ENCODE peak calls at places on chromosomes 13 and 19, in nine cellular contexts. R is GM23338, E is PC-3, K is OCI-LY7, A is HCT116, M is SK-N-SH, X is hepatocyte, O is neural progenitor cell, F is MM.1S. P is an unnamed sample.

GRCh38 chr19:36140289-36141038 is 598 bp downstream of the CAPNS1 start:
- DNase-seq in A (no peak), K (peak), X (peak), O (peak), M (peak), E (peak), R (peak), F (peak), P (peak)

GRCh38 chr13:105569816-105570215 is 965.6 kb downstream of the EFNB2 start:
- DNase-seq in F (no peak), O (no peak), X (no peak), A (no peak), R (no peak), M (peak), K (no peak), E (no peak), P (no peak)

GRCh38 chr19:12974301-12975220 is 5.2 kb downstream of the DAND5 start:
- DNase-seq in R (no peak), X (no peak), A (no peak), M (peak), E (no peak), O (no peak), K (no peak), F (no peak), P (peak)

GRCh38 chr19:29193116-29193515 is 19.8 kb downstream of the UQCRFS1 start:
- DNase-seq in E (no peak), O (no peak), F (no peak), X (no peak), R (no peak), K (no peak), M (no peak), A (no peak), P (no peak)

GRCh38 chr19:49555600-49556411 is 24.6 kb downstream of the NOSIP start:
- DNase-seq in F (no peak), E (peak), O (peak), X (peak), K (peak), A (peak), R (peak), M (peak), P (peak)

GRCh38 chr19:1553415-1553814 is 14.7 kb downstream of the MEX3D start:
- DNase-seq in E (no peak), F (no peak), R (no peak), X (no peak), M (no peak), K (no peak), O (no peak), A (no peak), P (no peak)

GRCh38 chr13:19984430-19985218 is 26.1 kb downstream of the ZMYM2 start:
- DNase-seq in K (peak), R (peak), M (peak), E (peak), X (peak), O (peak), A (peak), F (peak), P (peak)

GRCh38 chr13:71218960-71219359 is 648.0 kb downstream of the DACH1 start:
- DNase-seq in O (peak), F (no peak), E (peak), M (peak), X (peak), R (peak), K (peak), A (no peak), P (no peak)

GRCh38 chr13:25249001-25249543 is 38.2 kb downstream of the MTMR6 start:
- DNase-seq in F (no peak), K (peak), A (no peak), R (peak), M (peak), E (peak), X (peak), O (peak), P (peak)

GRCh38 chr13:39612023-39612637 is 9.1 kb upstream of the LHFPL6 start:
- DNase-seq in E (peak), A (peak), K (peak), R (peak), X (peak), F (peak), O (peak), M (peak), P (peak)

GRCh38 chr19:17402982-17403855 is 2.2 kb downstream of the BST2 start:
- DNase-seq in O (peak), F (no peak), X (peak), A (no peak), R (peak), K (peak), E (no peak), M (peak), P (peak)

GRCh38 chr19:40578442-40578908 is 1.8 kb downstream of the SHKBP1 start:
- DNase-seq in X (no peak), K (peak), F (no peak), O (peak), R (peak), M (peak), E (peak), A (no peak), P (peak)

GRCh38 chr19:49441210-49441959 is at the start of gene SLC17A7:
- DNase-seq in O (peak), R (peak), A (no peak), E (peak), X (peak), M (peak), K (peak), F (no peak), P (peak)

GRCh38 chr19:58033741-58034475 is at the start of gene ZSCAN1:
- DNase-seq in F (no peak), A (no peak), R (peak), K (no peak), E (no peak), O (peak), X (peak), M (peak), P (peak)

GRCh38 chr19:2887391-2887914 is 13.3 kb upstream of the ZNF57 start:
- DNase-seq in K (peak), X (peak), M (peak), F (peak), R (peak), O (peak), A (peak), E (peak), P (peak)

GRCh38 chr13:20263393-20264044 is 31.4 kb upstream of the GJB6 start:
- DNase-seq in E (no peak), F (no peak), X (peak), M (no peak), K (no peak), O (no peak), A (no peak), R (no peak), P (no peak)

GRCh38 chr19:29795461-29795860 is 16.3 kb upstream of the CCNE1 start:
- DNase-seq in M (no peak), R (no peak), A (no peak), X (no peak), K (no peak), F (no peak), E (no peak), O (no peak), P (no peak)

GRCh38 chr19:18156841-18157464 is 4.0 kb downstream of the PIK3R2 start:
- DNase-seq in O (no peak), F (no peak), E (peak), M (peak), X (peak), K (no peak), R (no peak), A (peak), P (peak)

GRCh38 chr19:45130236-45130635 is 30.5 kb downstream of the NKPD1 start:
- DNase-seq in F (no peak), O (no peak), E (no peak), X (no peak), M (no peak), K (no peak), A (no peak), R (no peak), P (no peak)

GRCh38 chr19:632228-633067 is 889 bp downstream of the POLRMT start:
- DNase-seq in A (no peak), M (peak), O (peak), E (peak), X (peak), K (peak), R (peak), F (peak), P (peak)

DNA sequence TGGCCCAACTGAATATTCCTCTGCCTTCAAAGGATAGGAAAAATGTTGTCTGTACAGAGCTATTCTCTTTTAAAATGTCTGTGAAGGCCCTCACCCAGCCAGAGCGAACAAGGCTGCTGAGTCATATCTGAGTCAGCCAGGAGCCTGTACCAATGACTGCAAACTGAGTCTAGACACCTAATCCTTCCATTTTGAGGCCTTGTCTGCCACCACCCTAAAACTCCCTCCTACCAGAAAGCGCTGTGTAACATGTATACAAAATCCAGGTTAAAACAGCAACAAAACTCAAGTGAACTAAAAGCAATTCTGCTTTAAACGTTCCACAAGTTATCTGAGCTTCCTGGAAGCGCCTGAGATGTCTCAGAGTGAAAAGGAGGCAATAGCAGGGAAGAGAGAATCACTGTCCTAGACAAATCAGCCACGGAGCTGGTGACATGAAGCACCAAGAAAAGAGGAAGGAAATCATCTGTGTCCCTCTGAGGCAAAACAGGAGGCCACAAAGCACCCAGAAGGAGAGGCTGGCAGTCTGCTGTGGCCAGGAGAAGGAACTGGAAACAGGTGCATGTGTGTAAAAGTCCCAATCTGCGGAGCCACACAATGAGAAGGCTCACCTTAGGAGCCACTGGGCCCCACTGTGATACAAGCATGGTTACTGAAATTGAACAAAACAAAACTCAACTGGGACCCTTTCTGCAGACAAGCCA is 10.2 kb downstream of the DHRS12 start:
- DNase-seq in K (peak), A (peak), M (no peak), R (no peak), O (no peak), E (peak), F (no peak), X (peak), P (peak)
- TF ChIP-seq EZH2phosphoT487 in K (no peak), A (no peak), M (no peak), R (no peak), O (no peak), E (no peak), F (no peak), X (no peak), P (no peak)

GRCh38 chr13:111031531-111031961 is 83.6 kb upstream of the ARHGEF7 start:
- DNase-seq in X (no peak), E (peak), A (no peak), O (no peak), F (no peak), R (no peak), K (no peak), M (no peak), P (peak)
- H3K4me2 ChIP-seq in X (no peak), E (peak), A (peak), O (no peak), F (no peak), R (no peak), K (no peak), M (no peak), P (peak)

DNA sequence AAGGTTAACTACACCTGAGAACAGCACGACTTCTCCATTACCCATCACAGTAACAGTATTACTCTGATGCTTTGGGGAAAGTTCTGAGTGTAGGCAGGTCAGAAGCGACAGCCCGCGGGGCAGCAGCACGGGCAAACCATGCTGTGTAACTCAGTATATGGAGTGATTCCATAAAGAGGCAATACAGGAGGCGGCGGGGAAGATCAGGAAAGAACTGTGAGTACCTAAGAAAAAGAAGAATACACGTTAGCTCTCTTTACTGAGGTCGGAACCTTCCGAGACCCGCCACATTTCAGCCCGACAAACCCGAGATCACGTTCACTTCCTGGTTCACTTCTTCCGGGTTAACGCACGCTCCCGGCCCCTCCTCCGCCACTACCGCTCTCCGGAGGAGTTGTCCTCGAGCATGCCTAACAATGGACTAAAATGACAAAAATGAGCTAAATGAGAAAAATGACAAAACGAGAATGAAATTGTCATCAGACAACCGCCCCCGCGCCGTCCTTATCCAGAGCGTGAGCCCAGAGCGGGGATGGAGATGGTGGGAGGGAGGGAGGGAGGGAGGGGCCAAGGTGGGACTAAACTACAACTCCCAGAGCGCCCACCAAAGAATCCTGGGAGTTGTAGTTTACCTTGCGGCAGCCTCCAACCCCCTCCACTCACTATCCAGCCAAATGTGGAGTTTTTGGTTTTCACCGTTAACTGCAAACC is at the start of gene MTRF1:
- DNase-seq in R (peak), O (peak), M (peak), F (peak), A (peak), E (peak), X (peak), K (peak), P (peak)
- TF ChIP-seq EZH2phosphoT487 in R (no peak), O (no peak), M (no peak), F (no peak), A (no peak), E (no peak), X (no peak), K (no peak), P (no peak)

DNA sequence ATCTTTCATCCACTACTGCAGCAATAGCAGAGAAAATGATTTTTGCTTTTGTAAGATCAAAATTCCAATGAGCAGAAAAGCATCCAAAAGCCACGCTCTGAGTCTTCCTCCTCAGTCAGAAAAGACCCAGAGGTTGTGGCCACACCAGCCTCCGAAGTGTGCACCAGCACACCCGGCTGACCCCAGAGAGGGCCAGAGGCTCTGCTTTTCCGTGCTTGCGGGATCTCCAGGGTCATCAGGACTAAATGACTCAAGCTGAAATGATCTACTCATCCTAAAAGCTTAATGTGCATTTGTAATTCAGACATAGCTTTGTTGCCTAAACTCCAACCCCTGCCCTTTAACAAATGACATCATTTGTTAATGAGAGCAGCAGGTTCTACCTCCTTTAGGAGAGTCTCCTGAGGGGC is 16.5 kb downstream of the RXFP2 start:
- DNase-seq in K (no peak), R (no peak), A (no peak), F (no peak), X (no peak), M (no peak), E (no peak), O (no peak), P (peak)
- H3K4me2 ChIP-seq in K (no peak), R (no peak), A (no peak), F (no peak), X (no peak), M (peak), E (no peak), O (no peak), P (peak)

GRCh38 chr19:9966448-9966847 is 30.1 kb upstream of the OLFM2 start:
- DNase-seq in M (peak), A (no peak), F (no peak), E (no peak), R (peak), O (peak), K (no peak), X (no peak), P (no peak)
- TF ChIP-seq EZH2phosphoT487 in M (no peak), A (no peak), F (no peak), E (no peak), R (no peak), O (no peak), K (no peak), X (no peak), P (no peak)

DNA sequence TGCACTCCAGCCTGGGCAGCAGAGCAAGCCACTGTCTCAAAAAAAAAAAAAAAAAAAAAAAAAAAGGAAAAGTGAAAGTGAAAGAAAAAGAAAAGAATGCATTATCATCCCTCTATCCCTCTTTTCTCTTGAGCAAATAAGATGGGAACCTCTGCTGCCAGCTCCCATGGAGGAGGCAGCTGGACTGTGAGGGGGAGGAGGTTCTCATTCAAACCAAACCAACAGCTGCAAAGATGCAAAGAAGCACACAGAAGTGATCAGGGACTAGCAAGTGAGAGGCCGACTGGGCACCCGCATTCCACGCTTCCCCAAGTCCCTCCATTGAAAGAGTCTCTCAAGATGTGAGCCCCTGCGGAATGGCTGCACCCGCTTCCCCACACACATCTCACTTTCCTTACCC is 63.5 kb downstream of the TSHZ3 start:
- DNase-seq in O (peak), F (no peak), K (no peak), E (no peak), R (no peak), X (no peak), A (no peak), M (no peak), P (peak)
- H3K4me2 ChIP-seq in O (no peak), F (peak), K (no peak), E (no peak), R (no peak), X (no peak), A (no peak), M (peak), P (peak)

DNA sequence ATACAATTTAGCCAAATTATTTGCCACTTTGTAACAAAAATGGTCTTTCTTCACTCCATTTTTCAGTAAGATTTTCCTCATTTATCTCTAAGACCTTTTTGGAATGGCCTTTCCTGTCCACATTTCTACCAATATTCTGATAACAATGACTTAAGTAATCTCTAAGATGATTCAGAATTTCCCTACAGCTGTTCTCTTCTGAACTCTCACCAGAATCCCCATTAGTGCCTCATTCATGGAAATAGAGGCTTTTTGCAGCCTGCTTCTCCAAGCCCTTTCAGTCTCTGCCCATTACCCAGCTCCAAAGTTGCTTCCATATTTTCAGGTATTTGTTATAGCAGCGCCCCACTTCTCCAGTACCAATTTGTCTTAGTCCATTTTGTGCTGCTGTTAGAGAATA is 867.0 kb downstream of the GPC5 start:
- DNase-seq in R (no peak), O (no peak), X (no peak), E (no peak), F (no peak), M (no peak), A (no peak), K (no peak), P (no peak)
- TF ChIP-seq EZH2phosphoT487 in R (no peak), O (no peak), X (no peak), E (no peak), F (no peak), M (no peak), A (no peak), K (no peak), P (no peak)

GRCh38 chr13:98972059-98972458 is 5.8 kb downstream of the DOCK9 start:
- DNase-seq in R (no peak), X (no peak), K (no peak), O (no peak), M (no peak), A (no peak), F (no peak), E (no peak), P (no peak)
- H3K4me2 ChIP-seq in R (no peak), X (peak), K (no peak), O (no peak), M (peak), A (peak), F (no peak), E (peak), P (no peak)